ENCODE peak calls at places on chromosomes 2 and 18, in five cellular contexts. F is WTC11, O is psoas muscle, V is aorta, H is OCI-LY7. D is an unnamed sample.

GRCh38 chr2:105877945-105878344 is 133.2 kb downstream of the NCK2 start:
- DNase-seq in H (no peak), V (no peak), O (no peak), F (no peak), D (no peak)

GRCh38 chr2:148455791-148456190 is 188.8 kb upstream of the EPC2 start:
- DNase-seq in V (no peak), H (no peak), O (no peak), F (no peak), D (no peak)

GRCh38 chr2:183207110-183207509 is 82.9 kb downstream of the NUP35 start:
- DNase-seq in F (no peak), O (no peak), V (no peak), H (no peak), D (no peak)

GRCh38 chr2:160328748-160329147 is 128.7 kb upstream of the ITGB6 start:
- DNase-seq in H (no peak), O (no peak), F (no peak), V (no peak), D (no peak)

GRCh38 chr2:79210274-79210917 is 50.8 kb upstream of the REG3A start:
- DNase-seq in O (no peak), V (no peak), H (no peak), F (no peak), D (no peak)

GRCh38 chr2:96933528-96933927 is 52.9 kb downstream of the FAM178B start:
- DNase-seq in V (no peak), O (peak; percentile 34), F (no peak), H (no peak), D (no peak)

GRCh38 chr2:11813951-11814350 is 67.5 kb downstream of the LPIN1 start:
- DNase-seq in F (no peak), V (no peak), H (no peak), O (no peak), D (no peak)

GRCh38 chr2:644871-645270 is 32.3 kb downstream of the TMEM18 start:
- DNase-seq in O (no peak), V (no peak), F (no peak), H (no peak), D (peak; percentile 62)

GRCh38 chr18:23049698-23050373 is 85.4 kb upstream of the CABLES1 start:
- DNase-seq in H (no peak), F (no peak), O (no peak), V (no peak), D (no peak)

GRCh38 chr2:232683368-232683767 is 13.8 kb upstream of the GIGYF2 start:
- DNase-seq in F (no peak), V (no peak), O (no peak), H (no peak), D (no peak)

GRCh38 chr2:145277922-145278321 is 758.0 kb upstream of the ZEB2 start:
- DNase-seq in F (no peak), O (no peak), V (no peak), H (no peak), D (no peak)

GRCh38 chr2:82278409-82278808 is 1973.9 kb upstream of the LRRTM1 start:
- DNase-seq in F (no peak), V (no peak), H (no peak), O (no peak), D (no peak)

GRCh38 chr2:26727641-26728561 is 35.4 kb downstream of the KCNK3 start:
- DNase-seq in F (no peak), O (peak; percentile 60), V (no peak), H (no peak), D (no peak)

GRCh38 chr2:17191223-17191622 is 327.0 kb downstream of the RAD51AP2 start:
- DNase-seq in O (no peak), F (no peak), H (peak; percentile 6), V (no peak), D (no peak)

GRCh38 chr2:204828191-204828590 is 282.9 kb downstream of the PARD3B start:
- DNase-seq in O (no peak), H (no peak), F (no peak), V (no peak), D (no peak)

GRCh38 chr18:78623142-78623541 is 356.5 kb upstream of the SALL3 start:
- DNase-seq in O (no peak), H (peak; percentile 48), V (peak; percentile 13), F (no peak), D (no peak)

GRCh38 chr2:221203138-221203537 is 369.0 kb downstream of the EPHA4 start:
- DNase-seq in F (no peak), V (no peak), H (peak; percentile 94), O (no peak), D (no peak)

GRCh38 chr18:63882333-63883141 is 5.0 kb upstream of the SERPINB2 start:
- DNase-seq in F (no peak), O (no peak), V (no peak), H (no peak), D (no peak)

GRCh38 chr2:69779258-69779989 is 37.5 kb downstream of the ANXA4 start:
- DNase-seq in H (no peak), F (no peak), V (no peak), O (no peak), D (no peak)

GRCh38 chr18:79941473-79942119 is 9.9 kb downstream of the SLC66A2 start:
- DNase-seq in F (no peak), O (peak; percentile 69), V (peak; percentile 58), H (no peak), D (peak; percentile 65)

GRCh38 chr2:241111443-241111810 is 9.3 kb upstream of the MTERF4 start:
- DNase-seq in O (no peak), V (no peak), H (no peak), F (no peak), D (peak; percentile 71)

GRCh38 chr2:3712841-3713503 is 9.6 kb downstream of the DCDC2C start:
- DNase-seq in O (no peak), F (no peak), V (no peak), H (no peak), D (no peak)